ENCODE peak calls at places on chromosome 7, in eight cellular contexts. One of them, this sample, is unnamed.

GRCh38 chr7:72925546-72926120 is 738 bp downstream of the POM121 start:
- DNase-seq in neural progenitor cell: no peak
- DNase-seq in body of pancreas: no peak
- DNase-seq in fibroblast of lung: peak
- DNase-seq in SJSA1: peak
- DNase-seq in AG04450: no peak
- DNase-seq in osteoblast: peak
- DNase-seq in Panc1: no peak
- DNase-seq in this sample: no peak

GRCh38 chr7:123314886-123315285 is 115.1 kb upstream of the SLC13A1 start:
- DNase-seq in neural progenitor cell: peak
- DNase-seq in body of pancreas: no peak
- DNase-seq in fibroblast of lung: no peak
- DNase-seq in SJSA1: no peak
- DNase-seq in AG04450: no peak
- DNase-seq in osteoblast: no peak
- DNase-seq in Panc1: no peak
- DNase-seq in this sample: no peak

GRCh38 chr7:155844526-155844925 is 32.3 kb upstream of the SHH start:
- DNase-seq in neural progenitor cell: no peak
- DNase-seq in body of pancreas: no peak
- DNase-seq in fibroblast of lung: no peak
- DNase-seq in SJSA1: no peak
- DNase-seq in AG04450: no peak
- DNase-seq in osteoblast: no peak
- DNase-seq in Panc1: no peak
- DNase-seq in this sample: no peak

GRCh38 chr7:33903770-33904679 is 1.3 kb upstream of the BMPER start:
- DNase-seq in neural progenitor cell: peak
- DNase-seq in body of pancreas: peak
- DNase-seq in fibroblast of lung: peak
- DNase-seq in SJSA1: peak
- DNase-seq in AG04450: no peak
- DNase-seq in osteoblast: peak
- DNase-seq in Panc1: no peak
- DNase-seq in this sample: no peak

GRCh38 chr7:98284335-98285036 is 3.0 kb downstream of the BRI3 start:
- DNase-seq in neural progenitor cell: no peak
- DNase-seq in body of pancreas: peak
- DNase-seq in fibroblast of lung: peak
- DNase-seq in SJSA1: peak
- DNase-seq in AG04450: no peak
- DNase-seq in osteoblast: peak
- DNase-seq in Panc1: no peak
- DNase-seq in this sample: no peak

GRCh38 chr7:77657427-77658331 is 38.6 kb upstream of the RSBN1L start:
- DNase-seq in neural progenitor cell: peak
- DNase-seq in body of pancreas: peak
- DNase-seq in fibroblast of lung: peak
- DNase-seq in SJSA1: peak
- DNase-seq in AG04450: no peak
- DNase-seq in osteoblast: no peak
- DNase-seq in Panc1: no peak
- DNase-seq in this sample: peak

GRCh38 chr7:155644971-155645509 is 579 bp downstream of the RBM33 start:
- DNase-seq in neural progenitor cell: peak
- DNase-seq in body of pancreas: peak
- DNase-seq in fibroblast of lung: peak
- DNase-seq in SJSA1: peak
- DNase-seq in AG04450: no peak
- DNase-seq in osteoblast: peak
- DNase-seq in Panc1: no peak
- DNase-seq in this sample: peak

GRCh38 chr7:147089608-147090007 is 973.0 kb downstream of the CNTNAP2 start:
- DNase-seq in neural progenitor cell: no peak
- DNase-seq in body of pancreas: no peak
- DNase-seq in fibroblast of lung: no peak
- DNase-seq in SJSA1: no peak
- DNase-seq in AG04450: no peak
- DNase-seq in osteoblast: no peak
- DNase-seq in Panc1: no peak
- DNase-seq in this sample: no peak

GRCh38 chr7:142134944-142135343 is 23.4 kb downstream of the MGAM2 start:
- DNase-seq in neural progenitor cell: no peak
- DNase-seq in body of pancreas: peak
- DNase-seq in fibroblast of lung: no peak
- DNase-seq in SJSA1: no peak
- DNase-seq in AG04450: no peak
- DNase-seq in osteoblast: no peak
- DNase-seq in Panc1: no peak
- DNase-seq in this sample: no peak

GRCh38 chr7:154767194-154767593 is 235.7 kb downstream of the PAXIP1 start:
- DNase-seq in neural progenitor cell: no peak
- DNase-seq in body of pancreas: peak
- DNase-seq in fibroblast of lung: peak
- DNase-seq in SJSA1: no peak
- DNase-seq in AG04450: no peak
- DNase-seq in osteoblast: no peak
- DNase-seq in Panc1: no peak
- DNase-seq in this sample: no peak

GRCh38 chr7:94567396-94567795 is 57.8 kb downstream of the CASD1 start:
- DNase-seq in neural progenitor cell: no peak
- DNase-seq in body of pancreas: no peak
- DNase-seq in fibroblast of lung: peak
- DNase-seq in SJSA1: no peak
- DNase-seq in AG04450: no peak
- DNase-seq in osteoblast: no peak
- DNase-seq in Panc1: no peak
- DNase-seq in this sample: no peak

GRCh38 chr7:51635801-51636200 is 319.2 kb upstream of the COBL start:
- DNase-seq in neural progenitor cell: no peak
- DNase-seq in body of pancreas: no peak
- DNase-seq in fibroblast of lung: no peak
- DNase-seq in SJSA1: no peak
- DNase-seq in AG04450: no peak
- DNase-seq in osteoblast: no peak
- DNase-seq in Panc1: no peak
- DNase-seq in this sample: no peak

GRCh38 chr7:29274156-29275017 is 79.8 kb downstream of the CHN2 start:
- DNase-seq in neural progenitor cell: no peak
- DNase-seq in body of pancreas: no peak
- DNase-seq in fibroblast of lung: peak
- DNase-seq in SJSA1: no peak
- DNase-seq in AG04450: no peak
- DNase-seq in osteoblast: no peak
- DNase-seq in Panc1: no peak
- DNase-seq in this sample: no peak

GRCh38 chr7:158083526-158084310 is 503.9 kb downstream of the PTPRN2 start:
- DNase-seq in neural progenitor cell: no peak
- DNase-seq in body of pancreas: no peak
- DNase-seq in fibroblast of lung: no peak
- DNase-seq in SJSA1: no peak
- DNase-seq in AG04450: no peak
- DNase-seq in osteoblast: no peak
- DNase-seq in Panc1: no peak
- DNase-seq in this sample: no peak

GRCh38 chr7:12715372-12716133 is 28.1 kb downstream of the ARL4A start:
- DNase-seq in neural progenitor cell: peak
- DNase-seq in body of pancreas: peak
- DNase-seq in fibroblast of lung: peak
- DNase-seq in SJSA1: peak
- DNase-seq in AG04450: peak
- DNase-seq in osteoblast: peak
- DNase-seq in Panc1: no peak
- DNase-seq in this sample: peak

GRCh38 chr7:82506702-82507101 is 63.1 kb upstream of the CACNA2D1 start:
- DNase-seq in neural progenitor cell: no peak
- DNase-seq in body of pancreas: no peak
- DNase-seq in fibroblast of lung: peak
- DNase-seq in SJSA1: peak
- DNase-seq in AG04450: peak
- DNase-seq in osteoblast: peak
- DNase-seq in Panc1: no peak
- DNase-seq in this sample: no peak

GRCh38 chr7:29035044-29035740 is 77.1 kb upstream of the TRIL start:
- DNase-seq in neural progenitor cell: no peak
- DNase-seq in body of pancreas: no peak
- DNase-seq in fibroblast of lung: peak
- DNase-seq in SJSA1: peak
- DNase-seq in AG04450: no peak
- DNase-seq in osteoblast: peak
- DNase-seq in Panc1: peak
- DNase-seq in this sample: no peak

GRCh38 chr7:91759205-91759863 is 121.2 kb downstream of the MTERF1 start:
- DNase-seq in neural progenitor cell: peak
- DNase-seq in body of pancreas: peak
- DNase-seq in fibroblast of lung: peak
- DNase-seq in SJSA1: no peak
- DNase-seq in AG04450: no peak
- DNase-seq in osteoblast: no peak
- DNase-seq in Panc1: peak
- DNase-seq in this sample: no peak

GRCh38 chr7:101688183-101688831 is 59.2 kb upstream of the MYL10 start:
- DNase-seq in neural progenitor cell: peak
- DNase-seq in body of pancreas: peak
- DNase-seq in fibroblast of lung: peak
- DNase-seq in SJSA1: peak
- DNase-seq in AG04450: peak
- DNase-seq in osteoblast: peak
- DNase-seq in Panc1: no peak
- DNase-seq in this sample: peak

GRCh38 chr7:52961084-52961483 is 74.3 kb upstream of the POM121L12 start:
- DNase-seq in neural progenitor cell: no peak
- DNase-seq in body of pancreas: no peak
- DNase-seq in fibroblast of lung: peak
- DNase-seq in SJSA1: no peak
- DNase-seq in AG04450: no peak
- DNase-seq in osteoblast: no peak
- DNase-seq in Panc1: no peak
- DNase-seq in this sample: no peak

GRCh38 chr7:117468174-117468573 is 11.7 kb upstream of the CFTR start:
- DNase-seq in neural progenitor cell: no peak
- DNase-seq in body of pancreas: no peak
- DNase-seq in fibroblast of lung: no peak
- DNase-seq in SJSA1: no peak
- DNase-seq in AG04450: no peak
- DNase-seq in osteoblast: no peak
- DNase-seq in Panc1: no peak
- DNase-seq in this sample: no peak

GRCh38 chr7:130877676-130878305 is 143.8 kb upstream of the KLF14 start:
- DNase-seq in neural progenitor cell: no peak
- DNase-seq in body of pancreas: no peak
- DNase-seq in fibroblast of lung: no peak
- DNase-seq in SJSA1: no peak
- DNase-seq in AG04450: no peak
- DNase-seq in osteoblast: no peak
- DNase-seq in Panc1: no peak
- DNase-seq in this sample: no peak

GRCh38 chr7:135879238-135879637 is 97.9 kb downstream of the MTPN start:
- DNase-seq in neural progenitor cell: no peak
- DNase-seq in body of pancreas: no peak
- DNase-seq in fibroblast of lung: peak
- DNase-seq in SJSA1: no peak
- DNase-seq in AG04450: no peak
- DNase-seq in osteoblast: peak
- DNase-seq in Panc1: no peak
- DNase-seq in this sample: no peak
- H3K4me3 ChIP-seq in neural progenitor cell: no peak
- H3K4me3 ChIP-seq in body of pancreas: no peak
- H3K4me3 ChIP-seq in fibroblast of lung: no peak
- H3K4me3 ChIP-seq in SJSA1: no peak
- H3K4me3 ChIP-seq in AG04450: no peak
- H3K4me3 ChIP-seq in osteoblast: no peak
- H3K4me3 ChIP-seq in Panc1: no peak
- H3K4me3 ChIP-seq in this sample: no peak

DNA sequence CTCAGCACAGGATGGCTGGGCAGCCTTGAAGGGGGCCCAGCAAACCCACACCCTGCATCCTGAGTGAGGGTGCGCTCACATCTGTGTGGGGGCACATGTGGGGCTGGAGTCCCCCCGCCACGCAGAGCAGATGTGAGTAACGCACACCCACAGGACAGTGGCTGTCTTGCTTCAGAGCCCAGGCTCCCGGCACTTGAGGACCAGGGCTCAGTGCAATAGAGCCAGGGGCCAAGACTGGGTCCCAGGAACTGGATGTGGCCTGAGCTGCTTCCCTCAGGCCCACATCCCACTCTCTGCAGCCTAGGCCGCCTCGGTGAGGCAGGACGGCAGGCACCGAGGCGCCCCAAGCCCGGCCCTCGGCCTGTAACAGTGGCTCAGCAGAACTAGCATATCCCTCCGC is 159.9 kb downstream of the MAD1L1 start:
- DNase-seq in neural progenitor cell: no peak
- DNase-seq in body of pancreas: no peak
- DNase-seq in fibroblast of lung: no peak
- DNase-seq in SJSA1: no peak
- DNase-seq in AG04450: no peak
- DNase-seq in osteoblast: no peak
- DNase-seq in Panc1: no peak
- DNase-seq in this sample: no peak
- H3K4me3 ChIP-seq in neural progenitor cell: no peak
- H3K4me3 ChIP-seq in body of pancreas: no peak
- H3K4me3 ChIP-seq in fibroblast of lung: no peak
- H3K4me3 ChIP-seq in SJSA1: no peak
- H3K4me3 ChIP-seq in AG04450: no peak
- H3K4me3 ChIP-seq in osteoblast: no peak
- H3K4me3 ChIP-seq in Panc1: no peak
- H3K4me3 ChIP-seq in this sample: no peak

DNA sequence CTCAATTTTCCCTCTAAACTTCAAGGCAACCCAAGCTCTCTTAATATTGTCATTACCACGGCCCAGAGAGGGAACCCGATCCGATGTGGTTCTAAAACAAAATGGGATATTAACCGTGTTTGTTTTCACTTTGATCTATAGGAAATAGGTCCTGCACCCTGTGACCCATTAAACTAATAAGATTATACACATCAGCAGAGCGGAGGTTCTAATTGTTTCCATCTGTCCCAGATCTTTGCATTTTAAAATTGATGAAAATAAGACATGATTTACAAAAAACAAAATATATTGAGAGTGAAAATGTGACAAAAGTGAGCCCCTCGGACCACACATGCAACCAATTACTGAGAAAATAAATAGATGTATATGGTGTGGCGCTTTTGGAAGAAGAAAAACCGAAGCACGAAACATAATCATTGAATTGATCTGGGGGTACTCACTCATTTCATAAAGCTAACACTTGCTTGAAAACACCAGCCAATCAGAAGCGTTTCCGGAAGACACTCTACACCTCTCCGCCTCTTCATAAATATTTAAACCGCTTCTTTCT is 290.2 kb upstream of the NFE2L3 start:
- DNase-seq in neural progenitor cell: no peak
- DNase-seq in body of pancreas: no peak
- DNase-seq in fibroblast of lung: no peak
- DNase-seq in SJSA1: no peak
- DNase-seq in AG04450: no peak
- DNase-seq in osteoblast: peak
- DNase-seq in Panc1: no peak
- DNase-seq in this sample: no peak
- H3K4me3 ChIP-seq in neural progenitor cell: peak
- H3K4me3 ChIP-seq in body of pancreas: no peak
- H3K4me3 ChIP-seq in fibroblast of lung: peak
- H3K4me3 ChIP-seq in SJSA1: peak
- H3K4me3 ChIP-seq in AG04450: peak
- H3K4me3 ChIP-seq in osteoblast: peak
- H3K4me3 ChIP-seq in Panc1: peak
- H3K4me3 ChIP-seq in this sample: peak

GRCh38 chr7:89839329-89839728 is 314.9 kb upstream of the STEAP1 start:
- DNase-seq in neural progenitor cell: no peak
- DNase-seq in body of pancreas: no peak
- DNase-seq in fibroblast of lung: no peak
- DNase-seq in SJSA1: no peak
- DNase-seq in AG04450: no peak
- DNase-seq in osteoblast: no peak
- DNase-seq in Panc1: no peak
- DNase-seq in this sample: no peak
- H3K4me3 ChIP-seq in neural progenitor cell: no peak
- H3K4me3 ChIP-seq in body of pancreas: no peak
- H3K4me3 ChIP-seq in fibroblast of lung: no peak
- H3K4me3 ChIP-seq in SJSA1: no peak
- H3K4me3 ChIP-seq in AG04450: no peak
- H3K4me3 ChIP-seq in osteoblast: no peak
- H3K4me3 ChIP-seq in Panc1: no peak
- H3K4me3 ChIP-seq in this sample: no peak

This sample was measured in HAP-1.